ENCODE peak calls at places on chromosome 9, in four cellular contexts. K is lower lobe of right lung, O is body of pancreas, H is ovary. U is an unnamed sample. For H3K4me1, the result is how much of the 10 kb centered on the place peaks cover.

GRCh38 chr9:12595400-12595799 is 97.8 kb upstream of the TYRP1 start:
- DNase-seq in K (no peak), O (no peak), H (no peak), U (no peak)

GRCh38 chr9:126297656-126298318 is 28.8 kb upstream of the MVB12B start:
- DNase-seq in K (no peak), O (no peak), H (no peak), U (peak)

GRCh38 chr9:33476503-33476902 is 2.8 kb upstream of the NOL6 start:
- DNase-seq in K (no peak), O (no peak), H (no peak), U (no peak)

GRCh38 chr9:130779153-130779855 is 55.8 kb upstream of the ABL1 start:
- DNase-seq in K (no peak), O (no peak), H (no peak), U (no peak)

GRCh38 chr9:89465726-89466308 is 32.1 kb downstream of the SEMA4D start:
- DNase-seq in K (no peak), O (no peak), H (no peak), U (no peak)

GRCh38 chr9:109246533-109246932 is 74.3 kb downstream of the EPB41L4B start:
- DNase-seq in K (no peak), O (peak), H (no peak), U (no peak)

GRCh38 chr9:9942764-9943424 is 669.9 kb downstream of the PTPRD start:
- DNase-seq in K (peak), O (peak), H (no peak), U (no peak)

GRCh38 chr9:131640438-131641181 is 95.3 kb downstream of the PRRT1B start:
- DNase-seq in K (no peak), O (no peak), H (no peak), U (no peak)

GRCh38 chr9:8600914-8601680 is 801.5 kb upstream of the DMAC1 start:
- DNase-seq in K (no peak), O (no peak), H (no peak), U (no peak)

GRCh38 chr9:127263664-127264063 is 910 bp upstream of the GARNL3 start:
- DNase-seq in K (no peak), O (no peak), H (no peak), U (no peak)

DNA sequence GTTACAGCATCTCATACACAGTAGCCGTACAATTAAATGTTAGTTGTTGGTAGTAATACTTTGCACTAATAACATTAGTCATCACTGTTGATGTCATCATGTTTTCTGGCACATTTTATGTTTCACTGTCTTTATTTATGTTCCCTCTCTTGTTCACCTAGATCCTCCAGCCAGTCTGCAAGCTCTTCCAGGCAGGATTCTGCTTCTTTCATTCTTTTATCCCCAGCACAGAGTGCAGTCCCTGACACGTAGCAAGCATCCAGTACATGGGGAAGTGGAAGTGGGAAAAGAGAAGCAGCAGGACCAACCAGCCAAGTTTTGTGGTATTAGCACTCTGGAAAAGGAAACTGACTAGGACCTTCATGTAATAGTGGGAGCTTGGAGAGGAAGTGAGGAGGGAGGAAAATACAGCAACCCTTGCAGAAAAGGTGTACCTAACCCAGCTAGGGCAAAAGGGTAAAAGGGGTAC is 89.7 kb upstream of the SLC44A1 start:
- DNase-seq in K (no peak), O (peak), H (no peak), U (no peak)
- H3K4me1 ChIP-seq in K (under half), O (under half), H (under half), U (under half)

GRCh38 chr9:69340631-69341030 is 15.6 kb downstream of the ENTREP1 start:
- DNase-seq in K (no peak), O (no peak), H (no peak), U (no peak)
- H3K27ac ChIP-seq in K (no peak), O (no peak), H (no peak), U (no peak)

GRCh38 chr9:4139201-4139600 is 160.7 kb downstream of the GLIS3 start:
- DNase-seq in K (no peak), O (no peak), H (no peak), U (no peak)

GRCh38 chr9:4143951-4144717 is 155.7 kb downstream of the GLIS3 start:
- DNase-seq in K (no peak), O (no peak), H (no peak), U (no peak)

GRCh38 chr9:4138180-4138579 is 161.7 kb downstream of the GLIS3 start:
- DNase-seq in K (no peak), O (no peak), H (no peak), U (no peak)

GRCh38 chr9:4138781-4139180 is 161.1 kb downstream of the GLIS3 start:
- DNase-seq in K (no peak), O (no peak), H (no peak), U (no peak)

DNA sequence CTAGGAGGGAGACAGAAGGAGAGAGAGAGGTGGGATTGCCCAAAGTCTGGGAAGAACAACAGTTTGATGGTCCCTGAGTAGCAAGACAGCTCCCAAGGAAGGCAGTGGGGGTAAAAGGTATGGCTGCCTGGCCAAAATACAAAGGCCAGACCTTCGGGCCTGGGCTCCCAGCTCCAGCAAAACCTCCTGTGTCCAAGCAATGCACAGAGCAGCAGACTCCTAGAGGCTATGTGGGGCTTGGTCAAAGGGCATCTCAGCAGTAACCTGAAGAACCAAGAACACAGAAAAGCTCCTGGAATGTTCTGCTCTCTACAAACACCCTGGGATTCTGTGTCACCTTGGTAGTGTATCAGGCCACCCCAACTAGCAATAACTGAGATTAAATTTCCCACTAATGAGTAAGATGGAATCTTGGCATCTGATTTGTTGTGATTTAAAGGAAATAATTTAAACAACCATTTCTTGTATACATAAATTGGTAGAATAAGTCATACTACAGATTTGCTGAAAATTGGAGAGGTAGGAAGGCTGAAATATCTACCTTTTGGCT is 158.6 kb downstream of the GLIS3 start:
- DNase-seq in K (no peak), O (no peak), H (no peak), U (no peak)
- H3K4me1 ChIP-seq in K (under half), O (under half), H (under half), U (under half)

GRCh38 chr9:129612815-129613519 is 7.9 kb downstream of the C9orf50 start:
- DNase-seq in K (no peak), O (no peak), H (no peak), U (no peak)
- H3K27ac ChIP-seq in K (no peak), O (no peak), H (no peak), U (peak)

GRCh38 chr9:133578524-133579230 is 30.5 kb downstream of the FAM163B start:
- DNase-seq in K (no peak), O (no peak), H (no peak), U (no peak)

GRCh38 chr9:133579601-133580415 is 29.4 kb downstream of the FAM163B start:
- DNase-seq in K (no peak), O (no peak), H (no peak), U (no peak)

GRCh38 chr9:133577463-133578112 is 31.6 kb downstream of the FAM163B start:
- DNase-seq in K (no peak), O (no peak), H (no peak), U (no peak)

GRCh38 chr9:133580416-133580738 is 28.8 kb downstream of the FAM163B start:
- DNase-seq in K (no peak), O (no peak), H (no peak), U (no peak)

GRCh38 chr9:133579231-133579560 is 30.0 kb downstream of the FAM163B start:
- DNase-seq in K (no peak), O (no peak), H (no peak), U (no peak)
- H3K4me1 ChIP-seq in K (under half), O (under half), H (under half), U (under half)

DNA sequence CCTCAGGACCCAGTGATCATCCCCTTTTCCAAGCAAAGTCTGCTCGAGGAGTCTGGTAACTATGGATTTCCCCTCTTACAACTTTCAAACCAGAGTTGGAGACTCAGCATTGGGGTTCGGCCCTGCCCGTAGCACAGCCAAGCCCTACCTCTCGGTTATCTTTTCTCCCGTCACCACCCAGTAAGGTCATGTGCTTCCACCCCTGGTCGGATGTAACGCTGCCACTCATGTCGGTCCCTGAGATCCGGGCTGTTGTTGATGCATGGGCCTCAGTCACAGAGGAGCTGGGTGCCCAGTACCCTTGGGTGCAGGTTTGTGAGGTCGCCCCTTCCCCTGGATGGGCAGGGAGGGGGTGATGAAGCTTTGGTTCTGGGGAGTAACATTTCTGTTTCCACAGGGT is 1.2 kb downstream of the GALT start:
- DNase-seq in K (no peak), O (no peak), H (no peak), U (no peak)
- H3K27ac ChIP-seq in K (peak), O (no peak), H (no peak), U (peak)